ENCODE peak calls at places on chromosomes 12 and 14, in six cellular contexts. U is Jurkat, Clone E6-1; Z is myocyte; O is kidney glomerular epithelial cell; A is HEK293T; C is colonic mucosa. D is an unnamed sample.

GRCh38 chr14:101039755-101040138 is 136.2 kb upstream of the RTL1 start:
- DNase-seq in U (no peak), Z (no peak), O (no peak), A (no peak), C (no peak), D (no peak)

GRCh38 chr14:105281354-105282097 is 19.3 kb downstream of the BRF1 start:
- DNase-seq in U (peak), Z (peak), O (peak), A (peak), C (no peak), D (no peak)

GRCh38 chr14:76876076-76876475 is 49.9 kb downstream of the LRRC74A start:
- DNase-seq in U (peak), Z (peak), O (peak), A (peak), C (peak), D (peak)

GRCh38 chr12:92547906-92548305 is 154.9 kb upstream of the PLEKHG7 start:
- DNase-seq in U (no peak), Z (no peak), O (no peak), A (no peak), C (no peak), D (no peak)

GRCh38 chr12:98939350-98939749 is 294.3 kb downstream of the APAF1 start:
- DNase-seq in U (peak), Z (peak), O (peak), A (peak), C (no peak), D (no peak)

GRCh38 chr12:19273482-19274330 is 144.2 kb downstream of the PLEKHA5 start:
- DNase-seq in U (peak), Z (peak), O (peak), A (peak), C (peak), D (peak)

GRCh38 chr12:54053625-54054441 is at the start of gene HOXC4:
- DNase-seq in U (peak), Z (peak), O (no peak), A (peak), C (no peak), D (no peak)

GRCh38 chr14:101110729-101111619 is 207.5 kb upstream of the RTL1 start:
- DNase-seq in U (no peak), Z (no peak), O (no peak), A (no peak), C (peak), D (no peak)

GRCh38 chr12:65269603-65270002 is 8.9 kb upstream of the MSRB3 start:
- DNase-seq in U (no peak), Z (no peak), O (no peak), A (no peak), C (no peak), D (no peak)

GRCh38 chr14:68574906-68575305 is 218.0 kb downstream of the ZFP36L1 start:
- DNase-seq in U (no peak), Z (peak), O (no peak), A (no peak), C (no peak), D (no peak)

D was measured in T-helper 9 cell.